ENCODE peak calls at places on chromosomes 1 and 21, in ten cellular contexts. K is SHP77; X is NCI-H1436; E is renal cortical epithelial cell; Z is activated gamma-delta T cell treated with Interleukin-2 at 50 U/mL for 16 hours; I is WTC11; V is progenitor cell of endocrine pancreas; M is fibroblast of the conjunctiva; Q is activated T-helper 1 cell treated with anti-CD3 and anti-CD28 coated beads, Interleukin-2, amount 50 U/mL, for 16 hours; W is heart right ventricle. D is an unnamed sample.

GRCh38 chr1:198157847-198158765 is 1.3 kb downstream of the NEK7 start:
- DNase-seq in M (no peak), K (no peak), I (no peak), X (no peak), E (no peak), V (no peak), W (no peak), Z (peak; percentile 9), Q (no peak), D (peak; percentile 12)

GRCh38 chr1:55443175-55443933 is 228.2 kb upstream of the USP24 start:
- DNase-seq in E (peak; percentile 95), M (peak; percentile 99), X (no peak), V (no peak), Q (no peak), W (peak; percentile 44), Z (no peak), K (no peak), I (no peak), D (no peak)

GRCh38 chr1:87880747-87881133 is 552.1 kb downstream of the LMO4 start:
- DNase-seq in Q (no peak), W (no peak), M (no peak), Z (no peak), V (no peak), X (no peak), E (no peak), I (no peak), K (no peak), D (no peak)

GRCh38 chr1:8667869-8668595 is 149.4 kb downstream of the RERE start:
- DNase-seq in I (no peak), Z (no peak), V (no peak), K (peak; percentile 26), X (no peak), E (peak; percentile 81), Q (no peak), M (no peak), W (no peak), D (no peak)

GRCh38 chr21:16424331-16424749 is 694.6 kb downstream of the USP25 start:
- DNase-seq in Z (no peak), I (no peak), E (no peak), Q (no peak), W (no peak), K (no peak), V (no peak), M (no peak), X (no peak), D (no peak)

GRCh38 chr1:7473223-7474142 is 297.6 kb upstream of the VAMP3 start:
- DNase-seq in Z (no peak), M (no peak), Q (no peak), E (no peak), X (no peak), V (no peak), K (no peak), W (no peak), I (no peak), D (no peak)

GRCh38 chr21:36762636-36763035 is 63.7 kb downstream of the SIM2 start:
- DNase-seq in I (no peak), W (no peak), Q (no peak), M (no peak), Z (no peak), K (no peak), V (no peak), X (no peak), E (no peak), D (no peak)

GRCh38 chr1:44089371-44090070 is 29.1 kb upstream of the KLF17 start:
- DNase-seq in W (no peak), K (no peak), Z (no peak), M (no peak), X (no peak), I (peak; percentile 21), Q (no peak), V (no peak), E (peak; percentile 26), D (no peak)

GRCh38 chr1:222928212-222928611 is 113.4 kb downstream of the DISP1 start:
- DNase-seq in Z (no peak), M (no peak), X (peak; percentile 54), K (peak; percentile 84), E (peak; percentile 77), V (no peak), Q (no peak), I (peak; percentile 65), W (peak; percentile 53), D (peak; percentile 55)

GRCh38 chr1:239815074-239815473 is 276.6 kb upstream of the FMN2 start:
- DNase-seq in W (no peak), Z (no peak), E (no peak), V (no peak), I (no peak), X (no peak), M (no peak), Q (no peak), K (no peak), D (no peak)

GRCh38 chr1:119011706-119012105 is 23.6 kb upstream of the TBX15 start:
- DNase-seq in V (no peak), X (no peak), Z (no peak), K (no peak), M (no peak), W (no peak), Q (no peak), I (no peak), E (no peak), D (no peak)

GRCh38 chr1:19426294-19427086 is 58.8 kb downstream of the CAPZB start:
- DNase-seq in I (no peak), X (no peak), Q (no peak), V (no peak), K (no peak), W (no peak), Z (no peak), E (no peak), M (no peak), D (no peak)

GRCh38 chr1:10869933-10870332 is 73.5 kb upstream of the CASZ1 start:
- DNase-seq in W (no peak), Z (no peak), I (no peak), V (no peak), Q (no peak), X (no peak), E (no peak), K (no peak), M (no peak), D (no peak)

GRCh38 chr1:245938046-245938435 is 569.0 kb downstream of the SMYD3 start:
- DNase-seq in K (no peak), V (no peak), Z (no peak), W (no peak), X (no peak), E (no peak), Q (no peak), M (no peak), I (no peak), D (no peak)

GRCh38 chr1:117595993-117596720 is 9.7 kb upstream of the TENT5C start:
- DNase-seq in K (no peak), Q (no peak), Z (no peak), X (no peak), E (no peak), M (no peak), V (no peak), I (no peak), W (no peak), D (no peak)

GRCh38 chr21:31370893-31371652 is 27.0 kb upstream of the TIAM1 start:
- DNase-seq in E (peak; percentile 68), K (no peak), Q (no peak), M (peak; percentile 42), V (no peak), X (no peak), I (no peak), W (no peak), Z (no peak), D (no peak)

GRCh38 chr1:37415611-37416244 is 58.7 kb upstream of the ZC3H12A start:
- DNase-seq in W (no peak), K (no peak), I (no peak), E (no peak), Q (no peak), M (no peak), Z (no peak), X (no peak), V (no peak), D (no peak)

GRCh38 chr1:212118167-212118871 is 82.8 kb downstream of the DTL start:
- DNase-seq in E (peak; percentile 66), M (no peak), K (peak; percentile 3), Q (no peak), I (no peak), W (no peak), V (no peak), X (no peak), Z (no peak), D (no peak)

GRCh38 chr21:44423941-44424607 is 31.2 kb upstream of the LRRC3 start:
- DNase-seq in W (no peak), K (no peak), E (no peak), Q (no peak), Z (no peak), V (no peak), X (no peak), M (no peak), I (peak; percentile 8), D (no peak)

GRCh38 chr1:164765557-164765956 is 206.6 kb downstream of the PBX1 start:
- DNase-seq in V (no peak), X (no peak), W (no peak), I (no peak), K (no peak), Q (no peak), E (peak; percentile 94), Z (no peak), M (peak; percentile 73), D (no peak)

GRCh38 chr1:226737819-226738420 is 1.2 kb downstream of the ITPKB start:
- DNase-seq in K (no peak), Q (peak; percentile 12), Z (peak; percentile 37), X (no peak), E (no peak), I (peak; percentile 50), V (peak; percentile 20), W (peak; percentile 46), M (no peak), D (peak; percentile 50)

GRCh38 chr1:216531308-216532239 is 108.3 kb upstream of the USH2A start:
- DNase-seq in W (no peak), M (no peak), I (no peak), E (peak; percentile 49), Z (no peak), Q (no peak), V (no peak), K (no peak), X (no peak), D (no peak)

GRCh38 chr1:80882552-80882951 is 918.2 kb upstream of the ADGRL2 start:
- DNase-seq in I (no peak), E (peak; percentile 79), X (no peak), Z (no peak), V (no peak), W (no peak), Q (no peak), M (no peak), K (no peak), D (no peak)

GRCh38 chr1:41446851-41447610 is 37.5 kb downstream of the EDN2 start:
- DNase-seq in Z (no peak), I (no peak), M (no peak), X (no peak), W (no peak), K (no peak), V (no peak), Q (no peak), E (no peak), D (no peak)

GRCh38 chr1:160540859-160541233 is 17.8 kb upstream of the SLAMF6 start:
- DNase-seq in K (no peak), Z (no peak), M (no peak), V (no peak), Q (no peak), X (no peak), E (no peak), W (no peak), I (no peak), D (no peak)

GRCh38 chr1:231550448-231550781 is 21.9 kb downstream of the TSNAX start:
- DNase-seq in E (peak; percentile 32), X (peak; percentile 13), I (no peak), Z (no peak), Q (no peak), V (no peak), M (no peak), K (no peak), W (no peak), D (no peak)

GRCh38 chr1:54888080-54888733 is 1.2 kb upstream of the DHCR24 start:
- DNase-seq in Q (no peak), M (no peak), E (no peak), Z (no peak), V (no peak), W (no peak), I (no peak), K (peak; percentile 38), X (no peak), D (no peak)

GRCh38 chr1:54460346-54460745 is 54.2 kb upstream of the SSBP3 start:
- DNase-seq in V (no peak), Q (no peak), Z (peak; percentile 39), I (no peak), K (no peak), W (no peak), X (no peak), M (no peak), E (no peak), D (no peak)

D was measured in nephron progenitor cell.